ENCODE peak calls at places on chromosomes 13 and 19, in ten cellular contexts. E is ureter; K is RCC 7860; P is stimulated activated CD4-positive, alpha-beta T cell treated with anti-CD3 and anti-CD28 coated beads, Interleukin-15, amount 100 ng/mL, for 48 hours; F is fibroblast of the aortic adventitia; X is stimulated activated naive B cell treated with anti-CD40 and anti-IgM and Interleukin-4, amounts not matched to agents 10 μg/mL and 1 μg/mL and 100 μg/mL, for 72 hours; W is caudate nucleus; V is colonic mucosa; B is hepatic stellate cell; T is heart left ventricle. C is an unnamed sample.

GRCh38 chr13:42048625-42049453 is at the start of gene DGKH:
- DNase-seq in V (peak), T (peak), F (peak), P (peak), B (peak), X (peak), K (peak), E (peak), W (peak), C (peak)

GRCh38 chr13:39232401-39232980 is 194.2 kb downstream of the NHLRC3 start:
- DNase-seq in T (no peak), E (no peak), V (no peak), F (no peak), P (no peak), B (no peak), W (no peak), X (no peak), K (no peak), C (no peak)

GRCh38 chr13:101289764-101290163 is 126.5 kb downstream of the NALCN start:
- DNase-seq in E (no peak), K (no peak), P (no peak), B (peak), T (no peak), W (peak), X (no peak), F (peak), V (no peak), C (no peak)

GRCh38 chr13:18956473-18957078 is 225.0 kb downstream of the TUBA3C start:
- DNase-seq in E (no peak), F (no peak), V (no peak), P (no peak), T (no peak), X (no peak), K (no peak), B (no peak), W (no peak), C (no peak)

GRCh38 chr19:41893899-41894298 is 10.9 kb downstream of the ARHGEF1 start:
- DNase-seq in E (no peak), T (no peak), W (no peak), X (no peak), B (no peak), V (no peak), K (no peak), P (no peak), F (no peak), C (no peak)

GRCh38 chr13:65472336-65472735 is 1757.8 kb downstream of the PCDH9 start:
- DNase-seq in F (no peak), V (no peak), X (no peak), T (no peak), P (no peak), K (no peak), W (no peak), B (no peak), E (no peak), C (no peak)

GRCh38 chr13:85028035-85028434 is 771.2 kb downstream of the SLITRK6 start:
- DNase-seq in K (no peak), T (no peak), P (no peak), E (no peak), B (no peak), X (no peak), F (no peak), W (no peak), V (no peak), C (no peak)

GRCh38 chr19:7391218-7391670 is 42.5 kb downstream of the ARHGEF18 start:
- DNase-seq in F (peak), V (peak), B (no peak), E (no peak), T (no peak), K (peak), X (no peak), W (no peak), P (no peak), C (peak)

GRCh38 chr13:71249031-71249430 is 618.0 kb downstream of the DACH1 start:
- DNase-seq in K (no peak), F (no peak), P (no peak), V (no peak), X (no peak), E (no peak), T (no peak), W (no peak), B (no peak), C (no peak)

GRCh38 chr13:83940742-83941141 is 58.5 kb upstream of the SLITRK1 start:
- DNase-seq in B (no peak), X (no peak), T (no peak), W (no peak), E (no peak), V (no peak), K (no peak), P (no peak), F (peak), C (no peak)

C was measured in transverse colon.